ENCODE peak calls at places on chromosome 4, in seven cellular contexts. O is spleen, Z is IMR-90, L is psoas muscle, Y is left ventricle myocardium inferior, W is tibial artery, U is heart right ventricle. E is an unnamed sample.

GRCh38 chr4:100311181-100311580 is 120.9 kb upstream of the DDIT4L start:
- DNase-seq in Z (no peak), Y (no peak), W (no peak), O (no peak), U (no peak), L (no peak), E (no peak)

GRCh38 chr4:146346276-146346675 is 131.9 kb downstream of the REELD1 start:
- DNase-seq in L (no peak), Y (no peak), W (no peak), U (no peak), O (no peak), Z (no peak), E (no peak)

GRCh38 chr4:131054489-131055019 is 1958.6 kb downstream of the C4orf33 start:
- DNase-seq in L (no peak), Z (no peak), U (no peak), W (no peak), O (no peak), Y (no peak), E (no peak)

GRCh38 chr4:6375620-6376295 is 96.7 kb downstream of the PPP2R2C start:
- DNase-seq in W (no peak), Z (no peak), L (no peak), O (peak), Y (no peak), U (no peak), E (no peak)

GRCh38 chr4:168514249-168514852 is 17.5 kb downstream of the PALLD start:
- DNase-seq in O (no peak), L (no peak), Y (no peak), Z (peak), W (no peak), U (no peak), E (no peak)

GRCh38 chr4:141350122-141350904 is 129.6 kb downstream of the ZNF330 start:
- DNase-seq in U (no peak), L (no peak), Z (peak), Y (no peak), W (no peak), O (no peak), E (no peak)

GRCh38 chr4:24544208-24544607 is 40.1 kb downstream of the DHX15 start:
- DNase-seq in Z (no peak), U (no peak), W (no peak), O (no peak), L (no peak), Y (no peak), E (no peak)

GRCh38 chr4:100995671-100996070 is 351.7 kb downstream of the PPP3CA start:
- DNase-seq in U (no peak), L (no peak), Y (no peak), Z (no peak), O (no peak), W (no peak), E (no peak)

GRCh38 chr4:70583952-70584834 is 7.9 kb upstream of the AMBN start:
- DNase-seq in O (no peak), Z (no peak), U (no peak), Y (no peak), L (no peak), W (no peak), E (no peak)

GRCh38 chr4:60721680-60722079 is 478.4 kb upstream of the ADGRL3 start:
- DNase-seq in O (no peak), L (no peak), Z (no peak), U (no peak), W (no peak), Y (no peak), E (no peak)

GRCh38 chr4:76011700-76012387 is 4.5 kb upstream of the CXCL9 start:
- DNase-seq in U (peak), O (no peak), W (no peak), L (no peak), Y (no peak), Z (peak), E (no peak)

GRCh38 chr4:128811571-128812359 is 2.3 kb downstream of the JADE1 start:
- DNase-seq in O (peak), U (peak), W (peak), L (peak), Z (peak), Y (peak), E (peak)

GRCh38 chr4:110840221-110840654 is 217.4 kb upstream of the PITX2 start:
- DNase-seq in Z (peak), W (no peak), O (no peak), L (no peak), U (no peak), Y (no peak), E (no peak)

GRCh38 chr4:139333046-139333445 is 30.8 kb upstream of the NDUFC1 start:
- DNase-seq in W (no peak), U (no peak), Z (no peak), O (no peak), Y (no peak), L (no peak), E (no peak)

GRCh38 chr4:105471566-105472176 is 2.2 kb downstream of the PPA2 start:
- DNase-seq in Z (peak), U (no peak), L (peak), W (peak), Y (peak), O (peak), E (peak)

GRCh38 chr4:155735506-155735905 is 23.3 kb upstream of the GUCY1B1 start:
- DNase-seq in W (no peak), O (no peak), Z (peak), Y (no peak), L (no peak), U (no peak), E (no peak)

GRCh38 chr4:10144479-10144878 is 27.9 kb upstream of the WDR1 start:
- DNase-seq in Z (no peak), W (no peak), O (no peak), U (no peak), L (no peak), Y (no peak), E (no peak)

GRCh38 chr4:6641164-6641970 is 882 bp downstream of the MRFAP1 start:
- DNase-seq in Y (peak), O (peak), W (peak), L (peak), Z (peak), U (peak), E (no peak)

GRCh38 chr4:72679666-72680065 is 110.6 kb upstream of the ADAMTS3 start:
- DNase-seq in Z (no peak), Y (no peak), U (no peak), L (no peak), O (peak), W (no peak), E (no peak)

GRCh38 chr4:136864580-136865185 is 667.6 kb downstream of the PCDH18 start:
- DNase-seq in L (no peak), U (no peak), O (no peak), W (no peak), Y (no peak), Z (peak), E (no peak)

GRCh38 chr4:128862608-128863313 is 53.3 kb downstream of the JADE1 start:
- DNase-seq in W (no peak), Y (no peak), Z (peak), U (no peak), O (peak), L (no peak), E (no peak)

GRCh38 chr4:78057600-78058560 is 757 bp downstream of the FRAS1 start:
- DNase-seq in U (peak), Z (peak), O (peak), Y (peak), L (peak), W (peak), E (peak)

GRCh38 chr4:104465201-104465600 is 29.5 kb downstream of the CXXC4 start:
- DNase-seq in Y (no peak), L (no peak), Z (no peak), W (no peak), U (no peak), O (no peak), E (no peak)

GRCh38 chr4:5526070-5526831 is 182.1 kb downstream of the EVC2 start:
- DNase-seq in W (no peak), U (no peak), Y (no peak), Z (no peak), L (no peak), O (no peak), E (no peak)

GRCh38 chr4:153205028-153205648 is 895 bp downstream of the TRIM2 start:
- DNase-seq in W (no peak), L (no peak), O (no peak), U (no peak), Z (no peak), Y (no peak), E (no peak)

GRCh38 chr4:138938371-138938699 is 77.2 kb upstream of the NOCT start:
- DNase-seq in Y (no peak), L (no peak), U (no peak), W (no peak), O (no peak), Z (peak), E (no peak)

GRCh38 chr4:105061136-105061696 is 85.5 kb upstream of the TET2 start:
- DNase-seq in W (no peak), Y (no peak), Z (peak), L (no peak), U (no peak), O (no peak), E (no peak)

GRCh38 chr4:74793757-74794340 is 474 bp downstream of the BTC start:
- DNase-seq in Y (no peak), U (peak), L (peak), W (peak), O (peak), Z (no peak), E (no peak)

GRCh38 chr4:173367285-173367684 is 3.5 kb upstream of the SAP30 start:
- DNase-seq in L (no peak), Y (no peak), Z (peak), O (no peak), U (no peak), W (no peak), E (no peak)

GRCh38 chr4:121811122-121811521 is 10.0 kb downstream of the EXOSC9 start:
- DNase-seq in W (no peak), U (no peak), Z (no peak), O (no peak), L (no peak), Y (no peak), E (no peak)

GRCh38 chr4:75432683-75433082 is 81.5 kb downstream of the RCHY1 start:
- DNase-seq in L (no peak), W (no peak), Z (peak), Y (no peak), U (no peak), O (no peak), E (no peak)

GRCh38 chr4:164613761-164614277 is 140.1 kb upstream of the SMIM31 start:
- DNase-seq in L (no peak), Y (no peak), Z (no peak), W (no peak), O (no peak), U (no peak), E (no peak)

GRCh38 chr4:15238720-15239119 is 189.1 kb upstream of the C1QTNF7 start:
- DNase-seq in Z (peak), Y (no peak), U (no peak), W (no peak), O (no peak), L (no peak), E (no peak)

GRCh38 chr4:23888421-23889319 is 1.2 kb downstream of the PPARGC1A start:
- DNase-seq in W (no peak), Z (peak), Y (no peak), O (no peak), L (no peak), U (no peak), E (no peak)

DNA sequence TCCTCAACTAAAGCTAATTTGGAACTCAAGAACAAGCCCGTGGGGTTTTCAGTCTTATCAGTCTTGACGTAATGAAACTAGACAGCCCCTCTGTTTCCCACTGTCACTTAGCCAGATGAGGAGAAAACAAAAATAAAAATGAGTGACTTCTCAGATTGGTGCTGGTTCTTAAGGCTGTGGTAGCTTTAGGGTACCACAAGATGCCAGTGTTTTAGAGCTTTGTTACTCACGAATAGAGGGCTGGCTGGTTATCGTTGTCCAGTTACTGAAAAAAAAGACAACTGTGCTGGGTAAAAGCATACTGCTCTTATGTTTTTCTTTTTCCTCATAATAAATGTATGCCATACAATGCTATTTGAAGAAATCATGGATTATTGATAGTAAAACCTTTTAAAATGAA is 796.7 kb downstream of the RAPGEF2 start:
- DNase-seq in L (no peak), Y (no peak), Z (no peak), W (no peak), U (no peak), O (no peak), E (no peak)
- TF ChIP-seq CTCF in L (no peak), Y (no peak), Z (no peak), W (no peak), U (no peak), O (no peak), E (no peak)

GRCh38 chr4:1171306-1172227 is 816 bp downstream of the SPON2 start:
- DNase-seq in W (peak), Y (no peak), Z (no peak), U (no peak), O (peak), L (peak), E (no peak)

GRCh38 chr4:1170805-1171305 is 1.5 kb downstream of the SPON2 start:
- DNase-seq in U (no peak), W (peak), Y (no peak), O (peak), L (peak), Z (no peak), E (no peak)

GRCh38 chr4:1172971-1173757 is 781 bp upstream of the SPON2 start:
- DNase-seq in U (no peak), W (peak), L (peak), Z (peak), O (no peak), Y (no peak), E (peak)

GRCh38 chr4:1170156-1170804 is 2.1 kb downstream of the SPON2 start:
- DNase-seq in O (peak), Y (no peak), Z (no peak), U (no peak), L (peak), W (no peak), E (no peak)

DNA sequence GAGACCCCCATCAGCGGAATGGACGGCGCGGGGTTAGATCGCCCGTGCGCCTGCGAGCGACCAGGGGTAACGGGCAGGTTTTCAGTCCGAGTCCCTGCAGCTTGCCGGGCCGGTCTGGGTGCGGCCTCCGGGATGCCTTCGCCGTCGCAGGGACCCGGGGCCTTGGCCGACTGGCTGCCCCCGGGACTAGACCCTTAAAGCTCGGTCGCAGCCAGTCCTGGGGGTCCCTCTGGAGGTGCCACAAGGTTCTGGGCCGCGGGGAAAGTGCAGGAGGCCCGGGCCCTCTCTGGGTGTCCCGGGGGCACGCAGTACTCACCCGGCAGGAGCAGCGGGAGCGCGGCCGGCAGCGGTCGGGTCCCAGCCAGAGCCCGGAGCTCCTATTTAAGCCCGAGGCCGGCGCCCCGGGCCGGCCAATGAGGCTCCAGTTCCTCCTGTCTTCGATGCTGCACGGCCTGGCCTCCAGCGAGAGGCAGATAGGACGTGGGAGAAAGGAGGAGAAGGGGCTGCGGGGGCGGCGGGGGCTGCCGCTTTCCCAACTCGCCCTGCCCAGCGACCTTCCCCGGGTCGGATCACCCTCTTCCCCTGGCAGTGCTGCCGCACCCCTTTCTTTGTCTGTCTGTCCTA is at the start of gene SPON2:
- DNase-seq in Z (peak), W (peak), O (peak), L (peak), U (peak), Y (no peak), E (no peak)
- H3K4me3 ChIP-seq in Z (peak), W (peak), O (peak), L (peak), U (peak), Y (peak), E (peak)

GRCh38 chr4:186826866-186827541 is 103.3 kb upstream of the FAT1 start:
- DNase-seq in Y (no peak), U (no peak), W (no peak), Z (peak), O (no peak), L (no peak), E (no peak)
- H3K27ac ChIP-seq in Y (no peak), U (no peak), W (no peak), Z (no peak), O (no peak), L (no peak), E (no peak)

GRCh38 chr4:125352521-125352920 is 37.8 kb downstream of the FAT4 start:
- DNase-seq in W (no peak), O (no peak), U (no peak), Y (no peak), L (no peak), Z (no peak), E (no peak)

GRCh38 chr4:125357675-125358074 is 42.9 kb downstream of the FAT4 start:
- DNase-seq in Z (no peak), L (no peak), U (no peak), O (no peak), W (no peak), Y (no peak), E (no peak)

GRCh38 chr4:125355791-125356190 is 41.0 kb downstream of the FAT4 start:
- DNase-seq in Z (no peak), O (no peak), W (no peak), L (no peak), U (no peak), Y (no peak), E (no peak)

GRCh38 chr4:125350736-125351135 is 36.0 kb downstream of the FAT4 start:
- DNase-seq in O (no peak), L (no peak), Z (no peak), Y (no peak), U (no peak), W (no peak), E (no peak)

DNA sequence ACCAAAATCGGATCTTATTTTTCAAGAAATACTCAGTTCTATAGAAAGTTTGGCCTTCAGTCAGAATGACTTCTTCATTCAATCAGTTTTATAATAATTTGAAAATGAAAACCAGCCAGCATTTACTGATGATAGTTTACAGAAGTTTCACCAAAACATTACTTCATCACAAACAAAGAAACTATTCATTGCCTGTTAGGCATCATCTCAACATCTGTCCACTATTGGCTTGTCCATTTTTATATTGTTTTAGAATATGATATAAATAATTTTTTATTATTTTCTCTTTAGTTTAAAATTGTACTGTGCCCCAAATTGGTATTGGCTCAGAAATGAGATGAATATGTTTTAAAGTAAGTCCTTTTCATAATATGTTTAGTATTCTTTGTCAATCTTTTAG is 38.4 kb downstream of the FAT4 start:
- DNase-seq in W (no peak), O (no peak), L (no peak), Y (no peak), U (no peak), Z (no peak), E (no peak)
- TF ChIP-seq CTCF in W (no peak), O (no peak), L (no peak), Y (no peak), U (no peak), Z (no peak), E (no peak)